ENCODE peak calls at places on chromosomes 2 and 18, in four cellular contexts. One of them, this sample, is unnamed.

GRCh38 chr2:23380562-23381065 is 4.4 kb upstream of the KLHL29 start:
- DNase-seq in right cardiac atrium: peak
- DNase-seq in neuronal stem cell: no peak
- DNase-seq in SK-N-SH: no peak
- DNase-seq in this sample: no peak

GRCh38 chr2:38661306-38661705 is 4.6 kb upstream of the GALM start:
- DNase-seq in SK-N-SH: no peak
- DNase-seq in neuronal stem cell: no peak
- DNase-seq in right cardiac atrium: no peak
- DNase-seq in this sample: no peak

GRCh38 chr2:10160226-10160955 is 37.9 kb downstream of the RRM2 start:
- DNase-seq in SK-N-SH: peak
- DNase-seq in right cardiac atrium: no peak
- DNase-seq in neuronal stem cell: no peak
- DNase-seq in this sample: peak

GRCh38 chr2:73257425-73258125 is 23.5 kb downstream of the CCT7 start:
- DNase-seq in SK-N-SH: no peak
- DNase-seq in neuronal stem cell: no peak
- DNase-seq in right cardiac atrium: peak
- DNase-seq in this sample: peak

GRCh38 chr2:158973511-158973956 is 5.1 kb downstream of the TANC1 start:
- DNase-seq in SK-N-SH: no peak
- DNase-seq in right cardiac atrium: no peak
- DNase-seq in neuronal stem cell: no peak
- DNase-seq in this sample: no peak

GRCh38 chr2:125696573-125696972 is 959.4 kb upstream of the GYPC start:
- DNase-seq in neuronal stem cell: no peak
- DNase-seq in right cardiac atrium: no peak
- DNase-seq in SK-N-SH: no peak
- DNase-seq in this sample: no peak

GRCh38 chr18:51614033-51614432 is 416.6 kb upstream of the MEX3C start:
- DNase-seq in neuronal stem cell: no peak
- DNase-seq in right cardiac atrium: no peak
- DNase-seq in SK-N-SH: peak
- DNase-seq in this sample: peak

GRCh38 chr2:217935901-217936684 is 66.7 kb downstream of the TNS1 start:
- DNase-seq in right cardiac atrium: peak
- DNase-seq in SK-N-SH: no peak
- DNase-seq in neuronal stem cell: no peak
- DNase-seq in this sample: no peak

GRCh38 chr2:168732506-168732905 is 69.9 kb upstream of the NOSTRIN start:
- DNase-seq in right cardiac atrium: no peak
- DNase-seq in neuronal stem cell: no peak
- DNase-seq in SK-N-SH: no peak
- DNase-seq in this sample: no peak

GRCh38 chr2:120526047-120526562 is 180.2 kb downstream of the INHBB start:
- DNase-seq in neuronal stem cell: no peak
- DNase-seq in SK-N-SH: no peak
- DNase-seq in right cardiac atrium: no peak
- DNase-seq in this sample: peak

GRCh38 chr2:220279840-220280239 is 652.4 kb downstream of the SLC4A3 start:
- DNase-seq in neuronal stem cell: no peak
- DNase-seq in right cardiac atrium: no peak
- DNase-seq in SK-N-SH: no peak
- DNase-seq in this sample: no peak

GRCh38 chr2:109368798-109369197 is 239.8 kb downstream of the SH3RF3 start:
- DNase-seq in SK-N-SH: no peak
- DNase-seq in right cardiac atrium: no peak
- DNase-seq in neuronal stem cell: no peak
- DNase-seq in this sample: peak

GRCh38 chr2:191171708-191172355 is 21.0 kb upstream of the STAT4 start:
- DNase-seq in neuronal stem cell: peak
- DNase-seq in SK-N-SH: no peak
- DNase-seq in right cardiac atrium: no peak
- DNase-seq in this sample: no peak

GRCh38 chr2:60500861-60501260 is 52.6 kb downstream of the BCL11A start:
- DNase-seq in right cardiac atrium: no peak
- DNase-seq in neuronal stem cell: no peak
- DNase-seq in SK-N-SH: no peak
- DNase-seq in this sample: no peak

GRCh38 chr2:195830968-195831810 is 174.2 kb downstream of the SLC39A10 start:
- DNase-seq in neuronal stem cell: no peak
- DNase-seq in SK-N-SH: no peak
- DNase-seq in right cardiac atrium: no peak
- DNase-seq in this sample: no peak

GRCh38 chr2:99879481-99879880 is 262.9 kb downstream of the AFF3 start:
- DNase-seq in neuronal stem cell: no peak
- DNase-seq in SK-N-SH: no peak
- DNase-seq in right cardiac atrium: no peak
- DNase-seq in this sample: no peak

GRCh38 chr2:11017921-11018320 is 106.2 kb downstream of the KCNF1 start:
- DNase-seq in right cardiac atrium: no peak
- DNase-seq in neuronal stem cell: no peak
- DNase-seq in SK-N-SH: no peak
- DNase-seq in this sample: peak

GRCh38 chr2:235588750-235589149 is 94.9 kb downstream of the AGAP1 start:
- DNase-seq in neuronal stem cell: no peak
- DNase-seq in SK-N-SH: no peak
- DNase-seq in right cardiac atrium: no peak
- DNase-seq in this sample: no peak

GRCh38 chr2:241842620-241843211 is 16.0 kb downstream of the PDCD1 start:
- DNase-seq in right cardiac atrium: peak
- DNase-seq in SK-N-SH: peak
- DNase-seq in neuronal stem cell: no peak
- DNase-seq in this sample: peak

GRCh38 chr2:46145840-46146239 is 151.4 kb upstream of the EPAS1 start:
- DNase-seq in neuronal stem cell: no peak
- DNase-seq in SK-N-SH: no peak
- DNase-seq in right cardiac atrium: no peak
- DNase-seq in this sample: no peak

GRCh38 chr18:35713545-35713944 is 132.0 kb downstream of the GALNT1 start:
- DNase-seq in SK-N-SH: no peak
- DNase-seq in neuronal stem cell: no peak
- DNase-seq in right cardiac atrium: no peak
- DNase-seq in this sample: no peak

GRCh38 chr2:44184106-44184505 is 15.4 kb downstream of the PPM1B start:
- DNase-seq in right cardiac atrium: no peak
- DNase-seq in SK-N-SH: no peak
- DNase-seq in neuronal stem cell: no peak
- DNase-seq in this sample: no peak

GRCh38 chr2:208579678-208580077 is 173.1 kb downstream of the PTH2R start:
- DNase-seq in right cardiac atrium: no peak
- DNase-seq in SK-N-SH: no peak
- DNase-seq in neuronal stem cell: no peak
- DNase-seq in this sample: no peak

GRCh38 chr2:40098786-40099470 is 319.9 kb upstream of the THUMPD2 start:
- DNase-seq in right cardiac atrium: no peak
- DNase-seq in neuronal stem cell: no peak
- DNase-seq in SK-N-SH: no peak
- DNase-seq in this sample: no peak

GRCh38 chr2:188659656-188660406 is 314.3 kb upstream of the COL3A1 start:
- DNase-seq in SK-N-SH: no peak
- DNase-seq in right cardiac atrium: no peak
- DNase-seq in neuronal stem cell: no peak
- DNase-seq in this sample: no peak

GRCh38 chr2:15588329-15588919 is 3.2 kb upstream of the DDX1 start:
- DNase-seq in SK-N-SH: peak
- DNase-seq in neuronal stem cell: peak
- DNase-seq in right cardiac atrium: peak
- DNase-seq in this sample: peak

GRCh38 chr2:188979119-188979729 is 5.1 kb downstream of the COL3A1 start:
- DNase-seq in right cardiac atrium: no peak
- DNase-seq in SK-N-SH: no peak
- DNase-seq in neuronal stem cell: no peak
- DNase-seq in this sample: no peak

GRCh38 chr2:101478561-101479001 is 3.7 kb upstream of the RFX8 start:
- DNase-seq in SK-N-SH: no peak
- DNase-seq in neuronal stem cell: no peak
- DNase-seq in right cardiac atrium: no peak
- DNase-seq in this sample: no peak

GRCh38 chr18:45566025-45566740 is 49.1 kb upstream of the SLC14A2 start:
- DNase-seq in right cardiac atrium: peak
- DNase-seq in neuronal stem cell: no peak
- DNase-seq in SK-N-SH: no peak
- DNase-seq in this sample: no peak

GRCh38 chr2:74357627-74358026 is 14.4 kb upstream of the SLC4A5 start:
- DNase-seq in neuronal stem cell: no peak
- DNase-seq in right cardiac atrium: no peak
- DNase-seq in SK-N-SH: no peak
- DNase-seq in this sample: no peak

GRCh38 chr2:117137371-117137770 is 677.1 kb upstream of the DDX18 start:
- DNase-seq in SK-N-SH: no peak
- DNase-seq in right cardiac atrium: no peak
- DNase-seq in neuronal stem cell: no peak
- DNase-seq in this sample: no peak

GRCh38 chr18:8619835-8620577 is 10.8 kb downstream of the RAB12 start:
- DNase-seq in SK-N-SH: no peak
- DNase-seq in neuronal stem cell: no peak
- DNase-seq in right cardiac atrium: no peak
- DNase-seq in this sample: no peak

GRCh38 chr18:3456686-3457069 is 6.7 kb downstream of the TGIF1 start:
- DNase-seq in SK-N-SH: no peak
- DNase-seq in right cardiac atrium: no peak
- DNase-seq in neuronal stem cell: no peak
- DNase-seq in this sample: no peak

GRCh38 chr2:128327180-128327964 is 8.7 kb upstream of the HS6ST1 start:
- DNase-seq in neuronal stem cell: no peak
- DNase-seq in right cardiac atrium: no peak
- DNase-seq in SK-N-SH: peak
- DNase-seq in this sample: peak

GRCh38 chr2:239805043-239805329 is 220.2 kb downstream of the NDUFA10 start:
- DNase-seq in neuronal stem cell: no peak
- DNase-seq in right cardiac atrium: no peak
- DNase-seq in SK-N-SH: no peak
- DNase-seq in this sample: peak

GRCh38 chr2:132392211-132392610 is 24.4 kb upstream of the GPR39 start:
- DNase-seq in right cardiac atrium: no peak
- DNase-seq in SK-N-SH: no peak
- DNase-seq in neuronal stem cell: peak
- DNase-seq in this sample: peak

GRCh38 chr2:162153608-162154224 is 1.7 kb upstream of the GCG start:
- DNase-seq in neuronal stem cell: peak
- DNase-seq in SK-N-SH: peak
- DNase-seq in right cardiac atrium: no peak
- DNase-seq in this sample: peak

GRCh38 chr2:122300758-122301157 is 545.3 kb downstream of the TSN start:
- DNase-seq in neuronal stem cell: no peak
- DNase-seq in SK-N-SH: no peak
- DNase-seq in right cardiac atrium: no peak
- DNase-seq in this sample: no peak

GRCh38 chr2:125424386-125424785 is 1231.6 kb upstream of the GYPC start:
- DNase-seq in SK-N-SH: no peak
- DNase-seq in right cardiac atrium: no peak
- DNase-seq in neuronal stem cell: peak
- DNase-seq in this sample: no peak

DNA sequence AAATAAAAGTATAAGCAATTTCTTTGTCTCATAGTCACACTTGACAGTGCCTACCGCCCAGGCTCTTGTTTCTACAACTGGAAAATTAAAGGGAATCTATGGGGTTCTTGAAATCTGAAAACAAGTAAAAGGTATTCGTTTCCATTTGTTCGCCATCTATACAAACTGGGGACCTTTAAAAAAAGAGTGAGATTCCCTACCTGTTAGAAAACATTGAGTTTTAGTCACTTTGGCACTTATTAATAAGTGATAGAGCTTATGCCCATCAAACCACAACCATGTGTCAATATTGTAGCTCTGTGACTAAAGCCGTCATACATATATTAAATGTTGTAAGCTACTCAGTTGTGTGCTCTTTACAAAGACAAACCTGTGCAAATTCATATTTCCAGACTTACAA is 13.2 kb downstream of the FN1 start:
- DNase-seq in right cardiac atrium: no peak
- DNase-seq in SK-N-SH: no peak
- DNase-seq in neuronal stem cell: no peak
- DNase-seq in this sample: no peak
- H3K4me3 ChIP-seq in right cardiac atrium: no peak
- H3K4me3 ChIP-seq in SK-N-SH: no peak
- H3K4me3 ChIP-seq in neuronal stem cell: no peak
- H3K4me3 ChIP-seq in this sample: no peak

GRCh38 chr2:68574202-68574791 is 69.1 kb upstream of the PROKR1 start:
- DNase-seq in neuronal stem cell: no peak
- DNase-seq in SK-N-SH: no peak
- DNase-seq in right cardiac atrium: no peak
- DNase-seq in this sample: no peak

GRCh38 chr2:68577183-68577582 is 66.2 kb upstream of the PROKR1 start:
- DNase-seq in SK-N-SH: no peak
- DNase-seq in right cardiac atrium: no peak
- DNase-seq in neuronal stem cell: no peak
- DNase-seq in this sample: no peak

GRCh38 chr2:68579689-68580088 is 63.7 kb upstream of the PROKR1 start:
- DNase-seq in right cardiac atrium: no peak
- DNase-seq in neuronal stem cell: no peak
- DNase-seq in SK-N-SH: no peak
- DNase-seq in this sample: no peak
- H3K4me3 ChIP-seq in right cardiac atrium: no peak
- H3K4me3 ChIP-seq in neuronal stem cell: no peak
- H3K4me3 ChIP-seq in SK-N-SH: no peak
- H3K4me3 ChIP-seq in this sample: no peak

GRCh38 chr18:4605222-4605621 is 150.1 kb upstream of the DLGAP1 start:
- DNase-seq in SK-N-SH: no peak
- DNase-seq in right cardiac atrium: no peak
- DNase-seq in neuronal stem cell: no peak
- DNase-seq in this sample: no peak
- H3K4me3 ChIP-seq in SK-N-SH: no peak
- H3K4me3 ChIP-seq in right cardiac atrium: no peak
- H3K4me3 ChIP-seq in neuronal stem cell: no peak
- H3K4me3 ChIP-seq in this sample: no peak

DNA sequence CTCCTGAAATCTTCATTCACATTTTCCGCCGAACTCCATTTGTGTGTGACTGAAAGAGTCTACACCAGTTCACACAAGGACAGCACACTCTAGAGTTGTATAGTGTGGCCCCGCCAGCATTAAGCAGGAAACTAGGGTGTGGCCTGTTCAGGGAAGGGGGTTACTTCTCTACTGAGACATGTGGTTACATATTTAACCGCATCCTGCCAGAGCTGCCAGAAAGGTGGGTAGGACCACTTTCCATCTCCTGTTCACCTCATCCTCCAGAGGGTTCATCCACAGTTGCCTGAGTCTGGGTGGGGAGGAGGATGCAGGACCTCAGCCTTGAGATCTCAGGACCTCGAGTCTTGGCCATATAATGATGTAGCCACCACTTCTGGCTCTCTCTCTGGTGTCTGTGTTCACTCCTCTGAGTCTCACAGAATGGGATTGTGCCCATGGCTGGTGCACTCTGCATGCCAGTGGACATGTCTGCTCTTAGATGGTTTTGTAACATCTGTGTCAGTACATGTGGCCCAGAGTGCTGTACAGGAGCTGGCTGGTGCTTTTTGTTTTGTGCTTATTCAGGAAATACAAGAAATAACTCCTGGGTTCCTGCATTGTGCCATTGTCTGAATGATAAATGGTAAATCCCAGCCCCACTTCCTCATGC is 7.7 kb upstream of the SP140L start:
- DNase-seq in SK-N-SH: no peak
- DNase-seq in neuronal stem cell: no peak
- DNase-seq in right cardiac atrium: no peak
- DNase-seq in this sample: no peak
- H3K4me3 ChIP-seq in SK-N-SH: no peak
- H3K4me3 ChIP-seq in neuronal stem cell: no peak
- H3K4me3 ChIP-seq in right cardiac atrium: no peak
- H3K4me3 ChIP-seq in this sample: no peak